ENCODE peak calls at places on chromosomes 16 and 17, in eight cellular contexts. F, W, X, H, L, E, B and V are unnamed samples.

GRCh38 chr17:77526259-77526711 is 385.5 kb downstream of the SEC14L1 start:
- DNase-seq in F (no peak), W (no peak), X (no peak), H (no peak), L (no peak), E (no peak), B (no peak), V (no peak)

GRCh38 chr16:85225291-85225690 is 113.0 kb upstream of the CIBAR2 start:
- DNase-seq in F (no peak), W (peak; percentile 84), X (no peak), H (no peak), L (no peak), E (no peak), B (no peak), V (no peak)

GRCh38 chr16:56667581-56668571 is at the start of gene MT1G:
- DNase-seq in F (no peak), W (no peak), X (no peak), H (no peak), L (peak; percentile 40), E (peak; percentile 67), B (no peak), V (no peak)

GRCh38 chr17:61425682-61426481 is 26.2 kb downstream of the TBX2 start:
- DNase-seq in F (no peak), W (no peak), X (no peak), H (no peak), L (no peak), E (no peak), B (no peak), V (no peak)

GRCh38 chr16:67489401-67490083 is 6.2 kb upstream of the AGRP start:
- DNase-seq in F (no peak), W (no peak), X (no peak), H (no peak), L (no peak), E (no peak), B (no peak), V (no peak)

GRCh38 chr17:29084476-29085148 is 41.7 kb downstream of the PIPOX start:
- DNase-seq in F (no peak), W (no peak), X (no peak), H (no peak), L (peak; percentile 90), E (no peak), B (no peak), V (no peak)

GRCh38 chr17:80441133-80441578 is 26.2 kb downstream of the ENDOV start:
- DNase-seq in F (peak; percentile 53), W (no peak), X (no peak), H (no peak), L (no peak), E (peak; percentile 63), B (peak; percentile 82), V (peak; percentile 45)

GRCh38 chr16:88781140-88782077 is 3.6 kb downstream of the PIEZO1 start:
- DNase-seq in F (peak; percentile 60), W (peak; percentile 13), X (peak; percentile 58), H (no peak), L (no peak), E (peak; percentile 84), B (no peak), V (peak; percentile 82)

GRCh38 chr17:50560185-50560824 is at the start of gene CACNA1G:
- DNase-seq in F (peak; percentile 85), W (peak; percentile 92), X (peak; percentile 75), H (peak; percentile 62), L (peak; percentile 62), E (peak; percentile 93), B (peak; percentile 90), V (peak; percentile 84)

GRCh38 chr17:75468311-75468754 is 11.9 kb downstream of the TMEM94 start:
- DNase-seq in F (no peak), W (peak; percentile 47), X (no peak), H (no peak), L (no peak), E (no peak), B (no peak), V (no peak)

GRCh38 chr16:67400901-67401300 is 7.6 kb upstream of the TPPP3 start:
- DNase-seq in F (no peak), W (no peak), X (no peak), H (no peak), L (no peak), E (no peak), B (no peak), V (no peak)

GRCh38 chr16:12611006-12611477 is 192.6 kb downstream of the CPPED1 start:
- DNase-seq in F (no peak), W (no peak), X (no peak), H (no peak), L (no peak), E (no peak), B (no peak), V (no peak)

GRCh38 chr17:70006159-70006558 is 68.9 kb upstream of the KCNJ16 start:
- DNase-seq in F (no peak), W (no peak), X (no peak), H (no peak), L (no peak), E (no peak), B (no peak), V (no peak)

GRCh38 chr17:57004944-57005579 is 27.1 kb downstream of the SCPEP1 start:
- DNase-seq in F (no peak), W (no peak), X (no peak), H (no peak), L (peak; percentile 2), E (no peak), B (no peak), V (peak; percentile 87)

GRCh38 chr17:56739376-56739775 is 94.3 kb downstream of the C17orf67 start:
- DNase-seq in F (no peak), W (no peak), X (no peak), H (no peak), L (no peak), E (no peak), B (no peak), V (no peak)

GRCh38 chr16:17591655-17592405 is 121.1 kb upstream of the XYLT1 start:
- DNase-seq in F (no peak), W (no peak), X (peak; percentile 45), H (no peak), L (no peak), E (no peak), B (no peak), V (no peak)